ENCODE peak calls at places on chromosome 7, in four cellular contexts. V is endothelial cell, I is GM12865, Y is MCF 10A. M is an unnamed sample.

GRCh38 chr7:106964455-106964854 is 80.0 kb upstream of the PRKAR2B start:
- DNase-seq in V (no peak), I (no peak), Y (no peak), M (no peak)

GRCh38 chr7:108234981-108235450 is 104.9 kb upstream of the LAMB4 start:
- DNase-seq in V (no peak), I (no peak), Y (no peak), M (no peak)

GRCh38 chr7:129370812-129371211 is 63.4 kb upstream of the STRIP2 start:
- DNase-seq in V (no peak), I (peak; percentile 53), Y (no peak), M (no peak)

GRCh38 chr7:77702451-77703219 is 6.4 kb downstream of the RSBN1L start:
- DNase-seq in V (no peak), I (no peak), Y (no peak), M (no peak)

GRCh38 chr7:6375346-6376101 is 72.2 kb downstream of the DAGLB start:
- DNase-seq in V (no peak), I (peak; percentile 44), Y (peak; percentile 40), M (no peak)

GRCh38 chr7:27920281-27920946 is 180.5 kb downstream of the TAX1BP1 start:
- DNase-seq in V (no peak), I (no peak), Y (no peak), M (no peak)

GRCh38 chr7:122764902-122765301 is 62.2 kb upstream of the RNF148 start:
- DNase-seq in V (no peak), I (no peak), Y (peak; percentile 18), M (no peak)

GRCh38 chr7:12949060-12950045 is 261.9 kb downstream of the ARL4A start:
- DNase-seq in V (no peak), I (no peak), Y (peak; percentile 45), M (no peak)

GRCh38 chr7:6015917-6016652 is 7.0 kb downstream of the AIMP2 start:
- DNase-seq in V (no peak), I (peak; percentile 41), Y (peak; percentile 60), M (no peak)

GRCh38 chr7:43394441-43395130 is 188.3 kb upstream of the STK17A start:
- DNase-seq in V (no peak), I (no peak), Y (peak; percentile 4), M (no peak)

GRCh38 chr7:45878457-45879144 is 5.7 kb upstream of the CCDC201 start:
- DNase-seq in V (no peak), I (no peak), Y (no peak), M (no peak)

GRCh38 chr7:143351060-143351459 is 11.5 kb downstream of the FAM131B start:
- DNase-seq in V (no peak), I (no peak), Y (no peak), M (no peak)

GRCh38 chr7:70238171-70238575 is 639.9 kb downstream of the AUTS2 start:
- DNase-seq in V (no peak), I (peak; percentile 94), Y (no peak), M (peak; percentile 51)

GRCh38 chr7:131625817-131626372 is 69.5 kb upstream of the PODXL start:
- DNase-seq in V (peak; percentile 33), I (no peak), Y (peak; percentile 54), M (no peak)

GRCh38 chr7:137386966-137387365 is 43.4 kb upstream of the PTN start:
- DNase-seq in V (no peak), I (no peak), Y (no peak), M (no peak)

GRCh38 chr7:142300689-142301088 is 42.8 kb upstream of the PRSS58 start:
- DNase-seq in V (peak; percentile 28), I (peak; percentile 16), Y (peak; percentile 36), M (no peak)

GRCh38 chr7:55515569-55516279 is 56.6 kb downstream of the VOPP1 start:
- DNase-seq in V (peak; percentile 26), I (peak; percentile 87), Y (no peak), M (peak; percentile 63)

GRCh38 chr7:69663911-69664310 is 65.6 kb downstream of the AUTS2 start:
- DNase-seq in V (no peak), I (no peak), Y (no peak), M (no peak)

GRCh38 chr7:25395976-25396375 is 167.7 kb upstream of the NPVF start:
- DNase-seq in V (no peak), I (no peak), Y (no peak), M (no peak)

GRCh38 chr7:16708496-16708895 is 45.1 kb upstream of the TSPAN13 start:
- DNase-seq in V (no peak), I (no peak), Y (no peak), M (no peak)

GRCh38 chr7:24438232-24438631 is 135.0 kb upstream of the PALS2 start:
- DNase-seq in V (no peak), I (no peak), Y (no peak), M (no peak)

GRCh38 chr7:91034459-91035368 is 229.5 kb upstream of the FZD1 start:
- DNase-seq in V (peak; percentile 66), I (peak; percentile 68), Y (peak; percentile 57), M (peak; percentile 56)
- TF ChIP-seq CTCF in V (peak; percentile 74), I (peak; percentile 63), Y (peak; percentile 72), M (peak; percentile 59)

GRCh38 chr7:96416599-96416998 is 94.7 kb upstream of the SLC25A13 start:
- DNase-seq in V (no peak), I (no peak), Y (no peak), M (no peak)

GRCh38 chr7:96418600-96418999 is 96.7 kb upstream of the SLC25A13 start:
- DNase-seq in V (no peak), I (no peak), Y (no peak), M (no peak)

GRCh38 chr7:96417784-96418183 is 95.9 kb upstream of the SLC25A13 start:
- DNase-seq in V (no peak), I (no peak), Y (no peak), M (no peak)

GRCh38 chr7:96415293-96415940 is 93.5 kb upstream of the SLC25A13 start:
- DNase-seq in V (no peak), I (no peak), Y (no peak), M (no peak)

GRCh38 chr7:96414931-96415292 is 93.0 kb upstream of the SLC25A13 start:
- DNase-seq in V (peak; percentile 60), I (peak; percentile 57), Y (peak; percentile 73), M (peak; percentile 41)
- TF ChIP-seq CTCF in V (peak; percentile 49), I (peak; percentile 87), Y (peak; percentile 82), M (peak; percentile 65)

DNA sequence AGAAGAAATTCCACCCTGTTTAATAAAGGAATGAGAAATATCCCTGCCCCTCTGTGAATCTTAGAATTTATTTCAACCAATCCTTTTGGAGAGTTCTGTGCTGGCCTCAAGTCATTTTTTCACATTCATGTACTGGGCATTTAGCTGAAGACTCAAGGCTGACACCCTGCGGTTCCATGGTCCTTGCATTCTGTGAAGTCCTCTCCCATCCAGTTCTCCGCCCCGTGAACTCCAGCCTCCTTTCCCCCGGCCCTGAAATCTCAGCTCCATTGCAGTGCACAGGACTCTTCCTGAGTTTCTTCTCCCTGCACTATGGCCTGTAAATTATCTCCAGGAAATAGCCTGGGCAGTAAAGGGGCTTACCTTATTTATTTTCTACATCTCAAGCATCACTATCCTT is 183.0 kb upstream of the KCND2 start:
- DNase-seq in V (no peak), I (peak; percentile 31), Y (peak; percentile 33), M (no peak)
- TF ChIP-seq CTCF in V (no peak), I (peak; percentile 6), Y (no peak), M (peak; percentile 16)

GRCh38 chr7:51430480-51431086 is 114.0 kb upstream of the COBL start:
- DNase-seq in V (peak; percentile 71), I (peak; percentile 48), Y (peak; percentile 67), M (peak; percentile 62)

GRCh38 chr7:51426163-51426562 is 109.6 kb upstream of the COBL start:
- DNase-seq in V (no peak), I (no peak), Y (no peak), M (no peak)

DNA sequence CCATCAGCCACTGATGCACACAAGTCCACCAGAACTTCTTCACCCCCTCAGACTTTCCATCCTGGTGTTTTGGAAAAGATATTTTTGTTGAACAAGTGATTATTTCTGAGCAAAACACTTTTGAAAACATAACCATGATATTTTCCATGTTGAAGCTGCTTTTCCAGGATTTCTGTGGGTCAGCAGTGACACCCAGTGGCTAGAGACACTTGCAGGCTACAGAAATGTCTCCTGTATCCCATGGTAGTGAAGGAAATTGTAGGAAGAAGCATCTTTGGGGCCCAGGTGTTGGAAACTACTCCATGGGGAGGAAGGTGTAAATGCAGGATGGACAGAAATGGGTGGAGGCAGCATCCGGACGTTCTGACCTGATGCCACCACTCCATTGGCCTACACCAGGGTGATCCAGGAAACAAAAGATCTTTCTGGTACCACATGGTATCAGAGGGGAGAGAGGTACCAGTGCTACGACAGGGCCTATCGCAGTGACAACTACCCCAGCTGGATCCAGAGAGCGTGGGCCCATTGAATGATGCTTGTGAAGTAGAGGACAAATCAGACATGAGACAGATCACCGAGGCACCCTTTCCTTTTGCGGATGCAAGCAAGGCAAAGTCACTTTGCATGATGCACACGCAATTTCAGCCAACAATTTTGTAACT is 111.7 kb upstream of the COBL start:
- DNase-seq in V (peak; percentile 29), I (no peak), Y (peak; percentile 25), M (no peak)
- TF ChIP-seq CTCF in V (no peak), I (no peak), Y (peak; percentile 39), M (no peak)

DNA sequence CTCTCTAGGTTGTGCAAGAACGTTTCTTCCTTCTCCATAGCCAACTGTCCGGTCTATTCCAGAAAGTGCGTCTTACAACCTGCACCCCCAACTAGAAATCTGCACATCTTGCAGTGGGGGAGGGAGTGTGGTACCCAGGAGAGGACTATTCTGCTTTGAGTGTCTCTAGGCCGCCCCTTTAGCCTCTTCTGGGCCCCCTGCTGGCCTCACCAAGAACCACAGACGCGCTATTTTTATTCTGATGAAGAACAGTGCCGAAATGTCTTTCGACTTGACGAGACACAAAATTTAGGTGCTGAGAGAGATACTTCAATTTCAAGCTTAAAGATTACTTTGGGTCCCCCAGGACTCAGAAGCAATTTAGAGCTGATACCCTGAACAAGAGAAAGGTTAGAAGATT is 1.0 kb downstream of the CNPY1 start:
- DNase-seq in V (no peak), I (no peak), Y (no peak), M (no peak)
- TF ChIP-seq CTCF in V (peak; percentile 25), I (no peak), Y (no peak), M (no peak)

DNA sequence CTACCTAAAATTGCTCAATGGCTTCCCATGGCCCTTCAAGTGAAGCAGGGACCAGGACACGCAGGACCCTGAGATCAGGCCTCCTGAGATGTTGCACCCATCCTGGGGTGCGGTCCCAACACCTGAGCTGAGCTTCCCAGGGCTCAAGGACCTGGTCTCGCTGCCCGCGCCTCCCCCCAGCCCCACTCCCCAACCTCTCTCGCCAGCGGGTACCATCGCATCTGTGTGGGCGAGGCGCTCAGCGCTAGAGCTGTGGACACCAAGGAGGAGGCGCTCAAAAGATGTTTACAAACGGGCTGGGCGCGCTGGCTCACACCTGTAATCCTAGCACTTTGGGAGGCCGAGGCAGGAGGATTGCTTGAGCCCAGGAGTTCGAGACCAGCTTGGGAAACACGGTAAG is 7.4 kb upstream of the CRYGN start:
- DNase-seq in V (no peak), I (no peak), Y (no peak), M (no peak)
- TF ChIP-seq CTCF in V (no peak), I (no peak), Y (no peak), M (no peak)